ENCODE peak calls at places on chromosomes 4 and X, in six cellular contexts. One of them, this sample, is unnamed.
A peak's percentile ranks its signal among the peaks of the same experiment; 100 is the strongest.

GRCh38 chrX:11579856-11580595 is 85.7 kb downstream of the ARHGAP6 start:
- DNase-seq in CD8-positive, alpha-beta T cell: no peak
- DNase-seq in GM20000: no peak
- DNase-seq in IMR-90: no peak
- DNase-seq in transverse colon: no peak
- DNase-seq in HCT116: no peak
- DNase-seq in this sample: no peak

GRCh38 chrX:24167719-24168472 is 18.4 kb downstream of the ZFX start:
- DNase-seq in CD8-positive, alpha-beta T cell: no peak
- DNase-seq in GM20000: no peak
- DNase-seq in IMR-90: peak; percentile 11
- DNase-seq in transverse colon: no peak
- DNase-seq in HCT116: no peak
- DNase-seq in this sample: no peak

GRCh38 chr4:45679411-45679810 is 444.4 kb downstream of the GABRG1 start:
- DNase-seq in CD8-positive, alpha-beta T cell: no peak
- DNase-seq in GM20000: no peak
- DNase-seq in IMR-90: no peak
- DNase-seq in transverse colon: no peak
- DNase-seq in HCT116: no peak
- DNase-seq in this sample: no peak

GRCh38 chrX:121407627-121408026 is 360.2 kb downstream of the GLUD2 start:
- DNase-seq in CD8-positive, alpha-beta T cell: no peak
- DNase-seq in GM20000: no peak
- DNase-seq in IMR-90: no peak
- DNase-seq in transverse colon: no peak
- DNase-seq in HCT116: no peak
- DNase-seq in this sample: no peak

GRCh38 chrX:16484338-16484737 is 165.6 kb upstream of the S100G start:
- DNase-seq in CD8-positive, alpha-beta T cell: no peak
- DNase-seq in GM20000: no peak
- DNase-seq in IMR-90: peak; percentile 97
- DNase-seq in transverse colon: no peak
- DNase-seq in HCT116: peak; percentile 56
- DNase-seq in this sample: peak; percentile 75

GRCh38 chrX:34294665-34295064 is 162.6 kb upstream of the FAM47A start:
- DNase-seq in CD8-positive, alpha-beta T cell: no peak
- DNase-seq in GM20000: no peak
- DNase-seq in IMR-90: no peak
- DNase-seq in transverse colon: no peak
- DNase-seq in HCT116: no peak
- DNase-seq in this sample: no peak

GRCh38 chr4:147096667-147097604 is 151.3 kb upstream of the TTC29 start:
- DNase-seq in CD8-positive, alpha-beta T cell: no peak
- DNase-seq in GM20000: peak; percentile 24
- DNase-seq in IMR-90: peak; percentile 69
- DNase-seq in transverse colon: no peak
- DNase-seq in HCT116: peak; percentile 32
- DNase-seq in this sample: no peak

GRCh38 chr4:156941940-156942548 is 29.6 kb downstream of the PDGFC start:
- DNase-seq in CD8-positive, alpha-beta T cell: no peak
- DNase-seq in GM20000: no peak
- DNase-seq in IMR-90: peak; percentile 97
- DNase-seq in transverse colon: peak; percentile 33
- DNase-seq in HCT116: no peak
- DNase-seq in this sample: no peak

GRCh38 chrX:110418857-110419249 is 60.2 kb downstream of the RTL9 start:
- DNase-seq in CD8-positive, alpha-beta T cell: no peak
- DNase-seq in GM20000: no peak
- DNase-seq in IMR-90: peak; percentile 86
- DNase-seq in transverse colon: no peak
- DNase-seq in HCT116: no peak
- DNase-seq in this sample: no peak

GRCh38 chr4:114156371-114156770 is 176.9 kb upstream of the ARSJ start:
- DNase-seq in CD8-positive, alpha-beta T cell: no peak
- DNase-seq in GM20000: no peak
- DNase-seq in IMR-90: peak; percentile 71
- DNase-seq in transverse colon: no peak
- DNase-seq in HCT116: no peak
- DNase-seq in this sample: no peak

GRCh38 chr4:155248002-155248896 is 39.8 kb downstream of the NPY2R start:
- DNase-seq in CD8-positive, alpha-beta T cell: no peak
- DNase-seq in GM20000: no peak
- DNase-seq in IMR-90: no peak
- DNase-seq in transverse colon: no peak
- DNase-seq in HCT116: no peak
- DNase-seq in this sample: no peak

GRCh38 chr4:168908859-168909390 is 101.1 kb downstream of the CBR4 start:
- DNase-seq in CD8-positive, alpha-beta T cell: no peak
- DNase-seq in GM20000: no peak
- DNase-seq in IMR-90: peak; percentile 28
- DNase-seq in transverse colon: no peak
- DNase-seq in HCT116: no peak
- DNase-seq in this sample: no peak

GRCh38 chr4:13546855-13547562 is 2.7 kb upstream of the NKX3-2 start:
- DNase-seq in CD8-positive, alpha-beta T cell: no peak
- DNase-seq in GM20000: peak; percentile 52
- DNase-seq in IMR-90: no peak
- DNase-seq in transverse colon: peak; percentile 44
- DNase-seq in HCT116: no peak
- DNase-seq in this sample: no peak

GRCh38 chr4:85812776-85813175 is 337.8 kb downstream of the ARHGAP24 start:
- DNase-seq in CD8-positive, alpha-beta T cell: no peak
- DNase-seq in GM20000: no peak
- DNase-seq in IMR-90: peak; percentile 33
- DNase-seq in transverse colon: no peak
- DNase-seq in HCT116: no peak
- DNase-seq in this sample: no peak

GRCh38 chr4:84151574-84151973 is 347.5 kb downstream of the NKX6-1 start:
- DNase-seq in CD8-positive, alpha-beta T cell: no peak
- DNase-seq in GM20000: no peak
- DNase-seq in IMR-90: no peak
- DNase-seq in transverse colon: peak; percentile 9
- DNase-seq in HCT116: peak; percentile 2
- DNase-seq in this sample: no peak

GRCh38 chrX:50978920-50979660 is 68.6 kb downstream of the BMP15 start:
- DNase-seq in CD8-positive, alpha-beta T cell: no peak
- DNase-seq in GM20000: no peak
- DNase-seq in IMR-90: no peak
- DNase-seq in transverse colon: no peak
- DNase-seq in HCT116: no peak
- DNase-seq in this sample: no peak

GRCh38 chrX:30910124-30910860 is 21.2 kb upstream of the TAB3 start:
- DNase-seq in CD8-positive, alpha-beta T cell: no peak
- DNase-seq in GM20000: no peak
- DNase-seq in IMR-90: peak; percentile 42
- DNase-seq in transverse colon: no peak
- DNase-seq in HCT116: no peak
- DNase-seq in this sample: no peak

GRCh38 chr4:8303485-8304281 is 34.1 kb downstream of the HTRA3 start:
- DNase-seq in CD8-positive, alpha-beta T cell: no peak
- DNase-seq in GM20000: no peak
- DNase-seq in IMR-90: peak; percentile 95
- DNase-seq in transverse colon: peak; percentile 2
- DNase-seq in HCT116: peak; percentile 62
- DNase-seq in this sample: peak; percentile 53

GRCh38 chr4:108979754-108980153 is 216.9 kb upstream of the ETNPPL start:
- DNase-seq in CD8-positive, alpha-beta T cell: no peak
- DNase-seq in GM20000: no peak
- DNase-seq in IMR-90: no peak
- DNase-seq in transverse colon: no peak
- DNase-seq in HCT116: no peak
- DNase-seq in this sample: no peak

GRCh38 chr4:126779001-126779400 is 853.8 kb upstream of the INTU start:
- DNase-seq in CD8-positive, alpha-beta T cell: no peak
- DNase-seq in GM20000: no peak
- DNase-seq in IMR-90: no peak
- DNase-seq in transverse colon: no peak
- DNase-seq in HCT116: no peak
- DNase-seq in this sample: no peak

DNA sequence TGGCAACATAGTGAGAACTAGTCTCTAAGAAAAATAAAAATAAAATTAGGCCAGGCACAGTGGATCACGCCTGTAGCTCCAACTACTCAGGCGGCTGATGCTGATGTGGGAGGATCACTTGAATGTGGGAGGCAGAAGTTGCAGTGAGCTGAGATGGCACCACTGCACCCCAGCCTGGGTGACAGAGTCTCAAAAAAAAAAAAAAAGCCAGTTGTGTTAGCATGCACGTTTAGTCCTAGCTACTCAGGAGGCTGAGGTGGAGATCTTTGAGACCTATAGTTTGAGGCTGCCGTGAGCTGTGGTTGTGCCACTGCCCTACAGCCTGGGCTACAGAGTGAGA is 2.5 kb downstream of the DCK start:
- DNase-seq in CD8-positive, alpha-beta T cell: peak; percentile 23
- DNase-seq in GM20000: no peak
- DNase-seq in IMR-90: no peak
- DNase-seq in transverse colon: no peak
- DNase-seq in HCT116: no peak
- DNase-seq in this sample: no peak
- TF ChIP-seq CTCF in CD8-positive, alpha-beta T cell: no peak
- TF ChIP-seq CTCF in GM20000: no peak
- TF ChIP-seq CTCF in IMR-90: no peak
- TF ChIP-seq CTCF in transverse colon: no peak
- TF ChIP-seq CTCF in HCT116: no peak
- TF ChIP-seq CTCF in this sample: no peak

DNA sequence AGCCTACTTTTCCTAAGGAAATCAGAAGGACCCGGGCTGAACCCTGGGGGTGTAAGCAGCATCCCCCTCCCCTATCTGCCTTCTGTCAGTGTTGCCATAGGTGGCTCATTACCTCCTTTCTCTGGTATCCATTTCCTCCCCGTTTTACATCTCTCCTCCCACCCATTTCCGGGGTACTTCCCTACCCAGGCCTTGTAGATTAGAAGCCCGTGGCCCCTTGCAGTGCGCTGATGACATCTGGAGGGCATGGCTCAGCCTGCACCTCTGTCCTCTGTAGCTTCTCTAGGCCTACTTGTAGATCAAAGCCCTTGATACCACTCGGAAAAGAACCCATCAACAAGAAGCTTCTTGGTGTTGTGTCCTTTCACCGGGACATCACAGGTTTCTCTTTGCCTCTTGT is 71.8 kb downstream of the NBDY start:
- DNase-seq in CD8-positive, alpha-beta T cell: peak; percentile 43
- DNase-seq in GM20000: peak; percentile 24
- DNase-seq in IMR-90: no peak
- DNase-seq in transverse colon: peak; percentile 6
- DNase-seq in HCT116: no peak
- DNase-seq in this sample: no peak
- TF ChIP-seq CTCF in CD8-positive, alpha-beta T cell: no peak
- TF ChIP-seq CTCF in GM20000: no peak
- TF ChIP-seq CTCF in IMR-90: no peak
- TF ChIP-seq CTCF in transverse colon: no peak
- TF ChIP-seq CTCF in HCT116: no peak
- TF ChIP-seq CTCF in this sample: no peak

GRCh38 chr4:51997647-51998046 is 22.5 kb downstream of the LRRC66 start:
- DNase-seq in CD8-positive, alpha-beta T cell: no peak
- DNase-seq in GM20000: no peak
- DNase-seq in IMR-90: no peak
- DNase-seq in transverse colon: no peak
- DNase-seq in HCT116: no peak
- DNase-seq in this sample: no peak
- TF ChIP-seq CTCF in CD8-positive, alpha-beta T cell: no peak
- TF ChIP-seq CTCF in GM20000: no peak
- TF ChIP-seq CTCF in IMR-90: no peak
- TF ChIP-seq CTCF in transverse colon: no peak
- TF ChIP-seq CTCF in HCT116: no peak
- TF ChIP-seq CTCF in this sample: no peak

DNA sequence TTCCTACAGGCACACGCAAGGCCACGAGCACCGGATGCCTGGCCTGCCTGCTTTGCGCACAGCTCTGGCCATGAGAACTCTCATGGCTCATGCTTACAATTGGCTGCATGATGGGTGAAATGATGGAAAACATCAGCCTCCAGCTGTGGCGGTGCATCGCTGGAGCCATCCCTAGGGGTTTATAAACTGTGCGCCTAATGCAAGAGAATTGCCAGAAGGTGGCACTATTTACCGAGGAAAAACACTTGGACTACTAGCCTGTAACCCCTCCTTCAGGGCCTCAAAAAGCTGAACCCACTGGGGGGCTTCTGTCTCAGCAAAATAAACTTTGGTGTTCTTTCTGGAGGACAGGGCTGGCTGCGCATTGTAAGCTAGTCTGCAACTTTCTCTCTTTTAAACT is 51.9 kb downstream of the PHKA2 start:
- DNase-seq in CD8-positive, alpha-beta T cell: no peak
- DNase-seq in GM20000: no peak
- DNase-seq in IMR-90: peak; percentile 30
- DNase-seq in transverse colon: no peak
- DNase-seq in HCT116: no peak
- DNase-seq in this sample: no peak
- TF ChIP-seq CTCF in CD8-positive, alpha-beta T cell: no peak
- TF ChIP-seq CTCF in GM20000: peak; percentile 19
- TF ChIP-seq CTCF in IMR-90: peak; percentile 60
- TF ChIP-seq CTCF in transverse colon: peak; percentile 30
- TF ChIP-seq CTCF in HCT116: peak; percentile 42
- TF ChIP-seq CTCF in this sample: peak; percentile 53